ENCODE peak calls at places on chromosome 19, in six cellular contexts. J is Panc1, I is prostate gland, W is GM23338, P is SK-N-SH, C is H1. H is an unnamed sample.
A peak's percentile ranks its signal among the peaks of the same experiment; 100 is the strongest.

GRCh38 chr19:1459479-1459878 is 9.6 kb downstream of the APC2 start:
- DNase-seq in J (no peak), C (no peak), P (no peak), W (no peak), I (no peak), H (no peak)

GRCh38 chr19:41540041-41540695 is 35.8 kb upstream of the CEACAM21 start:
- DNase-seq in I (no peak), J (no peak), W (no peak), P (no peak), C (no peak), H (no peak)

GRCh38 chr19:44807162-44807561 is 1.7 kb upstream of the BCAM start:
- DNase-seq in I (peak; percentile 92), C (no peak), J (no peak), P (no peak), W (peak; percentile 32), H (no peak)

GRCh38 chr19:5054551-5055456 is 85.9 kb downstream of the KDM4B start:
- DNase-seq in P (no peak), W (no peak), J (no peak), I (no peak), C (no peak), H (no peak)

GRCh38 chr19:37511821-37512220 is 5.1 kb downstream of the ZNF793 start:
- DNase-seq in J (no peak), C (no peak), W (no peak), I (no peak), P (no peak), H (no peak)

GRCh38 chr19:780935-781334 is 16.3 kb upstream of the PTBP1 start:
- DNase-seq in C (no peak), W (no peak), J (no peak), P (no peak), I (no peak), H (no peak)

GRCh38 chr19:56066152-56067023 is 54.7 kb downstream of the ZNF787 start:
- DNase-seq in I (peak; percentile 44), W (peak; percentile 82), C (peak; percentile 94), P (peak; percentile 89), J (peak; percentile 41), H (no peak)

GRCh38 chr19:1874554-1875185 is 10.6 kb downstream of the ABHD17A start:
- DNase-seq in W (no peak), I (no peak), P (no peak), C (no peak), J (no peak), H (no peak)

GRCh38 chr19:10753305-10753704 is 35.4 kb downstream of the DNM2 start:
- DNase-seq in I (no peak), W (no peak), C (no peak), P (no peak), J (no peak), H (no peak)

GRCh38 chr19:51101171-51101865 is 6.9 kb downstream of the CTU1 start:
- DNase-seq in W (no peak), I (no peak), C (no peak), J (no peak), P (no peak), H (no peak)

GRCh38 chr19:39408392-39409206 is 2.0 kb downstream of the ZFP36 start:
- DNase-seq in C (peak; percentile 49), I (peak; percentile 69), P (no peak), J (peak; percentile 100), W (no peak), H (no peak)

GRCh38 chr19:2540646-2541454 is 64.9 kb downstream of the GADD45B start:
- DNase-seq in J (no peak), P (no peak), W (peak; percentile 99), C (peak; percentile 90), I (peak; percentile 94), H (no peak)

GRCh38 chr19:15091918-15092753 is 10.1 kb downstream of the OR1I1 start:
- DNase-seq in P (peak; percentile 50), I (peak; percentile 59), W (peak; percentile 91), J (no peak), C (peak; percentile 54), H (peak; percentile 37)

GRCh38 chr19:2286402-2287140 is 4.6 kb upstream of the PEAK3 start:
- DNase-seq in J (no peak), C (no peak), W (no peak), P (no peak), I (no peak), H (no peak)

GRCh38 chr19:10713317-10713716 is 4.6 kb upstream of the DNM2 start:
- DNase-seq in I (no peak), C (no peak), P (no peak), J (no peak), W (no peak), H (no peak)

GRCh38 chr19:29665826-29666633 is 769 bp downstream of the PLEKHF1 start:
- DNase-seq in P (peak; percentile 70), J (no peak), I (no peak), C (peak; percentile 71), W (peak; percentile 90), H (no peak)

GRCh38 chr19:41192574-41193419 is at the start of gene CYP2S1:
- DNase-seq in P (no peak), C (peak; percentile 85), J (no peak), I (no peak), W (peak; percentile 85), H (no peak)

GRCh38 chr19:12984683-12985048 is 10.6 kb upstream of the NFIX start:
- DNase-seq in I (no peak), J (no peak), C (no peak), P (no peak), W (no peak), H (no peak)

GRCh38 chr19:1112254-1113208 is 8.7 kb downstream of the GPX4 start:
- DNase-seq in C (no peak), J (no peak), W (peak; percentile 83), P (peak; percentile 79), I (peak; percentile 96), H (no peak)

GRCh38 chr19:11196406-11197287 is 698 bp downstream of the KANK2 start:
- DNase-seq in C (peak; percentile 71), P (peak; percentile 85), W (peak; percentile 61), J (no peak), I (no peak), H (no peak)

GRCh38 chr19:1862424-1863307 is 713 bp downstream of the KLF16 start:
- DNase-seq in C (peak; percentile 73), J (no peak), P (peak; percentile 87), I (no peak), W (peak; percentile 72), H (no peak)

GRCh38 chr19:51708811-51709210 is 15.0 kb downstream of the HAS1 start:
- DNase-seq in W (no peak), P (no peak), C (no peak), I (no peak), J (no peak), H (no peak)

DNA sequence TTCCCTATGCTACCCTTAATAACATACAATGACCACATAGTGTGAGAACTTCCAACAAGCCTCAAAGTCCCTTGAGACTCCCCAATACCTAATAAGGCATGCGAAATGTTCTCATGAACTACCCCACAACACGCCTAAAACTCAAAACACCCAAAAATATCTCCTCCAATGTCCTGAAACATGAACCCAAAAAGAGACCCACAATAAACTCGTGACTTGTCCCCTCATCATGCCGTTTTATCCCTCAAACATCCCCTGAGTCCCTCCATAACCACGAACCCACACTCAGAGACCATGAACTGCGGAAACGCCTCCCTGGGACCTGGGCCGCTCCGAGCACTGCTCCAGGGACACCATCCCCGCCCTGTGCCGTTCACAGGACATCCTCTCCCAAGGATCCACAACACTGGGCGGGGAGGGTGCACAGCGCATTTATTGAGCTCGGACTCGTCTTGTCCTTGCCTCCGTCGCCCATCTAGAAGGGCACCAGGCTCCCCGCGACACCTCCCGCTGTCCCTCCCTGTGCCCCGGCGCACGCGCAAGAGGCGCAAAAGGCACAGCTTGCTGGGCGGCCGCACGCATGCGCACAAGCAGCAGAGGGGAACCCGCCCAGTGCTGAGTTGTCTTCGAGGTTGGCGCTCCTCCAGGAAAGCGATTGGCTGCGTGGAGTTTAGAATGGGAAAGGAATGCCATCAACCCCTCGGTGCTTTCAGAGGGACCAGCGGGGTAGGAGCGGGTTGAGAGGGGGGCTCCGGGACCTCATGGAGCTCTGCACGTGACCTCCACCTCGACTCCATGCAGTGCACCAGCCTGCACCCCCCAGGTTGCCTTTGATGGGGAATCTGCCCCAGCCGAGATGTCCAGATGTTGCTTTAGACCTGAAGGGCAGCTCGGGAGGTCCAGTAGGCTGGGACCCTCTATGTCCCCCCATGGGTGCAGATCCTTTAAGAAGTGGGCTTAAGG is 8.8 kb downstream of the FXYD3 start:
- DNase-seq in I (peak; percentile 95), C (no peak), W (peak; percentile 64), J (no peak), P (peak; percentile 98), H (no peak)
- TF ChIP-seq POLR2AphosphoS5 in I (peak; percentile 99), C (no peak), W (peak; percentile 62), J (peak; percentile 46), P (peak; percentile 77), H (peak; percentile 45)

GRCh38 chr19:49148784-49149651 is 6.2 kb downstream of the HRC start:
- DNase-seq in C (peak; percentile 100), P (peak; percentile 94), W (peak; percentile 99), J (peak; percentile 53), I (peak; percentile 99), H (peak; percentile 76)
- TF ChIP-seq POLR2AphosphoS5 in C (peak; percentile 76), P (peak; percentile 16), W (peak; percentile 78), J (no peak), I (peak; percentile 96), H (peak; percentile 77)

DNA sequence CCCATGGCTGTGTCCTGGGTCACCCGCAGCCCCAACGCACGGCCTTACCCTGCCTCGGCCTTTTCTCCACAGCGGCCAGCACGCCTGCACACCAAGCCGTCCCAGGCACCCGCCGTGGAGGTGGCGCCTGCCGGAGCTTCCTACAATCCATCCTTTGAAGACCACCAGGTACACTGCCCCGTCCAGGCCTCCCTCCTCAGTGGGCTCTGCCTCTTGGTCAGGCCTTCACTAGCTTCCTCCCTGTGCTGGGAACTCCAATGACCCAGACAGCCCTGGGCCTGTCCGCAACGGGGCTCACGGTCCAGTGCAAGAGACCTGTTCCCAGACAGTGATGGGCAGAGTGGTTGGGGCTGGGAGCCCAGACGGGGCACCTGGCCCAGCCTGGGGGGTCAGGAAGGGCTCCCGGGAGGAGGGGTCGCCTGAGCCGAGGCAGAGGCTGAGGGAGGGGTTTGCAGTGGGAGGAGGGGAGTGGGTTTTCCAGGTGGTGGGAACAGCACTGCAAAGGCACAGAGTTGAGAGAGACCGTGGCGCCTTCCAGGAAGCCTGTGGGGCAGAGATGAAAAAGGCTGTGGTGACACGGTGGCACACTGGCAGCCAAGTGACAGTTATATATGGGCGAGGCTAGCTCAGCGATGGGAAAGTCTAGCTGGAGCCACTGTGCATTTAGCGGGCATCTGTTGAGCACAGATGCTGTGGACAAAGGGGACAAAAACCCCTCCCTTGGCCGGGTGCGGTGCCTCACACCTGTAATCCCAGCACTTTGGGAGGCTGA is 7.3 kb downstream of the NOP53 start:
- DNase-seq in I (no peak), C (no peak), P (no peak), J (no peak), W (no peak), H (no peak)
- TF ChIP-seq POLR2AphosphoS5 in I (no peak), C (no peak), P (no peak), J (no peak), W (peak; percentile 26), H (no peak)

GRCh38 chr19:17098326-17098725 is 22.7 kb downstream of the MYO9B start:
- DNase-seq in P (no peak), I (no peak), W (no peak), J (no peak), C (no peak), H (no peak)

GRCh38 chr19:17092696-17093095 is 17.1 kb downstream of the MYO9B start:
- DNase-seq in J (no peak), I (no peak), P (no peak), W (no peak), C (no peak), H (no peak)

GRCh38 chr19:17101686-17102628 is 26.4 kb downstream of the MYO9B start:
- DNase-seq in C (no peak), P (no peak), I (no peak), W (no peak), J (no peak), H (no peak)

GRCh38 chr19:17095141-17095919 is 19.8 kb downstream of the MYO9B start:
- DNase-seq in P (no peak), I (no peak), J (no peak), W (no peak), C (no peak), H (no peak)

GRCh38 chr19:17097593-17098126 is 22.1 kb downstream of the MYO9B start:
- DNase-seq in C (no peak), W (no peak), P (no peak), J (no peak), I (no peak), H (no peak)
- TF ChIP-seq POLR2AphosphoS5 in C (no peak), W (no peak), P (no peak), J (no peak), I (no peak), H (no peak)